ENCODE peak calls at places on chromosomes 11 and 22, in ten cellular contexts. Y is stimulated activated CD8-positive, alpha-beta memory T cell treated with anti-CD3 and anti-CD28 coated beads, Interleukin-2, amount 100 ng/mL, for 1 hour; R is GM04504; Q is EH; X is activated CD8-positive, alpha-beta memory T cell treated with anti-CD3 and anti-CD28 coated beads, Interleukin-2, amount 50 U/mL, for 48 hours; N is stimulated activated naive CD8-positive, alpha-beta T cell treated with anti-CD3 and anti-CD28 coated beads, Interleukin-15, Interleukin-2, amounts not matched to agents 100 U/mL and 50 U/mL, for 24 hours; H is A549; C is left colon; O is NCI-H1436 treated with DMSO at 0.1 percent for 48 hours; M is H54. K is an unnamed sample.

GRCh38 chr11:30917859-30918478 is 331.8 kb upstream of the MPPED2 start:
- DNase-seq in R (peak; percentile 27), Y (no peak), H (peak; percentile 6), Q (peak; percentile 44), M (no peak), X (no peak), N (no peak), O (no peak), C (no peak), K (peak; percentile 40)

GRCh38 chr22:20319041-20319744 is 667 bp downstream of the DGCR6L start:
- DNase-seq in R (no peak), M (no peak), N (no peak), Y (no peak), O (no peak), Q (peak; percentile 44), H (no peak), X (no peak), C (peak; percentile 24), K (no peak)

GRCh38 chr22:19598054-19598855 is 74.0 kb upstream of the CLDN5 start:
- DNase-seq in Q (no peak), H (no peak), Y (no peak), R (no peak), C (no peak), N (peak; percentile 12), M (peak; percentile 26), O (no peak), X (no peak), K (no peak)

GRCh38 chr11:74579577-74580270 is 12.7 kb upstream of the POLD3 start:
- DNase-seq in Y (no peak), X (no peak), H (no peak), R (no peak), C (no peak), M (no peak), N (no peak), Q (no peak), O (no peak), K (no peak)

GRCh38 chr11:36367806-36368680 is 72.0 kb downstream of the PRR5L start:
- DNase-seq in Y (no peak), R (no peak), Q (no peak), M (no peak), X (no peak), O (no peak), N (no peak), C (no peak), H (no peak), K (no peak)

GRCh38 chr11:94043241-94043640 is 22.1 kb downstream of the HEPHL1 start:
- DNase-seq in H (no peak), N (no peak), R (no peak), Y (no peak), Q (no peak), O (no peak), M (no peak), X (no peak), C (no peak), K (no peak)

GRCh38 chr22:37676691-37677627 is 1.5 kb downstream of the LGALS1 start:
- DNase-seq in Y (peak; percentile 92), M (peak; percentile 45), O (peak; percentile 14), N (peak; percentile 95), R (peak; percentile 97), C (peak; percentile 92), X (peak; percentile 93), Q (peak; percentile 99), H (no peak), K (peak; percentile 73)

GRCh38 chr22:23532756-23533155 is 47.3 kb downstream of the IGLL1 start:
- DNase-seq in N (no peak), M (no peak), X (no peak), H (no peak), C (no peak), Y (no peak), O (no peak), Q (no peak), R (no peak), K (no peak)

GRCh38 chr11:88414385-88414861 is 76.9 kb upstream of the CTSC start:
- DNase-seq in H (no peak), O (no peak), Q (peak; percentile 70), X (no peak), N (no peak), M (no peak), C (peak; percentile 36), Y (no peak), R (no peak), K (no peak)

GRCh38 chr11:47317078-47317828 is 35.2 kb downstream of the MYBPC3 start:
- DNase-seq in Q (no peak), C (no peak), R (no peak), Y (no peak), N (no peak), X (no peak), H (no peak), O (no peak), M (no peak), K (no peak)

GRCh38 chr11:45224766-45225165 is 61.4 kb downstream of the SYT13 start:
- DNase-seq in Q (no peak), C (no peak), Y (no peak), M (no peak), O (no peak), R (no peak), H (no peak), N (no peak), X (no peak), K (no peak)

GRCh38 chr22:33271390-33272161 is 213.4 kb upstream of the SYN3 start:
- DNase-seq in O (no peak), Q (peak; percentile 5), R (no peak), Y (no peak), C (peak; percentile 51), H (no peak), X (no peak), N (no peak), M (no peak), K (no peak)

GRCh38 chr11:118090545-118091162 is 3.9 kb upstream of the SMIM35 start:
- DNase-seq in M (no peak), O (no peak), X (no peak), N (no peak), C (no peak), R (no peak), H (no peak), Y (no peak), Q (no peak), K (no peak)

GRCh38 chr11:33687733-33688479 is 12.7 kb downstream of the C11orf91 start:
- DNase-seq in M (peak; percentile 45), N (peak; percentile 24), X (peak; percentile 44), O (no peak), R (no peak), H (peak; percentile 70), Q (peak; percentile 82), Y (no peak), C (no peak), K (peak; percentile 78)

GRCh38 chr22:44550666-44551491 is 52.8 kb upstream of the RTL6 start:
- DNase-seq in N (peak; percentile 44), Q (peak; percentile 97), Y (no peak), M (peak; percentile 53), H (no peak), O (no peak), X (peak; percentile 40), R (peak; percentile 95), C (peak; percentile 73), K (no peak)

GRCh38 chr22:46619240-46619829 is 851 bp upstream of the GRAMD4 start:
- DNase-seq in C (no peak), X (no peak), Q (no peak), O (no peak), R (no peak), H (no peak), Y (no peak), N (no peak), M (no peak), K (no peak)